ENCODE peak calls at places on chromosomes 3 and 15, in ten cellular contexts. One of them, this sample, is unnamed. For H3K27me3, the result is how much of the 10 kb centered on the place peaks cover.

GRCh38 chr3:11536132-11536935 is 107.4 kb downstream of the VGLL4 start:
- DNase-seq in Panc1: no peak
- DNase-seq in CD4-positive, CD25-positive, alpha-beta regulatory T cell: no peak
- DNase-seq in dorsolateral prefrontal cortex: no peak
- DNase-seq in ovary: no peak
- DNase-seq in right atrium auricular region: no peak
- DNase-seq in DND-41: no peak
- DNase-seq in psoas muscle: no peak
- DNase-seq in H7: peak
- DNase-seq in neural progenitor cell: no peak
- DNase-seq in this sample: peak

GRCh38 chr15:48946088-48946839 is 17.5 kb downstream of the SHC4 start:
- DNase-seq in Panc1: no peak
- DNase-seq in CD4-positive, CD25-positive, alpha-beta regulatory T cell: no peak
- DNase-seq in dorsolateral prefrontal cortex: no peak
- DNase-seq in ovary: no peak
- DNase-seq in right atrium auricular region: no peak
- DNase-seq in DND-41: no peak
- DNase-seq in psoas muscle: no peak
- DNase-seq in H7: no peak
- DNase-seq in neural progenitor cell: no peak
- DNase-seq in this sample: no peak

GRCh38 chr15:70936326-70936725 is 43.7 kb downstream of the LRRC49 start:
- DNase-seq in Panc1: no peak
- DNase-seq in CD4-positive, CD25-positive, alpha-beta regulatory T cell: no peak
- DNase-seq in dorsolateral prefrontal cortex: no peak
- DNase-seq in ovary: no peak
- DNase-seq in right atrium auricular region: no peak
- DNase-seq in DND-41: no peak
- DNase-seq in psoas muscle: no peak
- DNase-seq in H7: no peak
- DNase-seq in neural progenitor cell: no peak
- DNase-seq in this sample: no peak

GRCh38 chr3:32325957-32326356 is 65.7 kb upstream of the CMTM7 start:
- DNase-seq in Panc1: no peak
- DNase-seq in CD4-positive, CD25-positive, alpha-beta regulatory T cell: no peak
- DNase-seq in dorsolateral prefrontal cortex: no peak
- DNase-seq in ovary: no peak
- DNase-seq in right atrium auricular region: no peak
- DNase-seq in DND-41: no peak
- DNase-seq in psoas muscle: no peak
- DNase-seq in H7: no peak
- DNase-seq in neural progenitor cell: no peak
- DNase-seq in this sample: no peak

GRCh38 chr3:72993391-72993790 is 3.2 kb upstream of the PPP4R2 start:
- DNase-seq in Panc1: no peak
- DNase-seq in CD4-positive, CD25-positive, alpha-beta regulatory T cell: no peak
- DNase-seq in dorsolateral prefrontal cortex: no peak
- DNase-seq in ovary: no peak
- DNase-seq in right atrium auricular region: no peak
- DNase-seq in DND-41: no peak
- DNase-seq in psoas muscle: no peak
- DNase-seq in H7: peak
- DNase-seq in neural progenitor cell: no peak
- DNase-seq in this sample: no peak

GRCh38 chr15:79988448-79989117 is 17.6 kb upstream of the BCL2A1 start:
- DNase-seq in Panc1: no peak
- DNase-seq in CD4-positive, CD25-positive, alpha-beta regulatory T cell: no peak
- DNase-seq in dorsolateral prefrontal cortex: no peak
- DNase-seq in ovary: no peak
- DNase-seq in right atrium auricular region: peak
- DNase-seq in DND-41: no peak
- DNase-seq in psoas muscle: no peak
- DNase-seq in H7: no peak
- DNase-seq in neural progenitor cell: no peak
- DNase-seq in this sample: no peak

GRCh38 chr3:74614133-74614967 is at the start of gene CNTN3:
- DNase-seq in Panc1: no peak
- DNase-seq in CD4-positive, CD25-positive, alpha-beta regulatory T cell: no peak
- DNase-seq in dorsolateral prefrontal cortex: peak
- DNase-seq in ovary: no peak
- DNase-seq in right atrium auricular region: no peak
- DNase-seq in DND-41: no peak
- DNase-seq in psoas muscle: peak
- DNase-seq in H7: peak
- DNase-seq in neural progenitor cell: peak
- DNase-seq in this sample: peak

GRCh38 chr3:185767324-185767688 is 57.5 kb downstream of the IGF2BP2 start:
- DNase-seq in Panc1: no peak
- DNase-seq in CD4-positive, CD25-positive, alpha-beta regulatory T cell: no peak
- DNase-seq in dorsolateral prefrontal cortex: no peak
- DNase-seq in ovary: no peak
- DNase-seq in right atrium auricular region: no peak
- DNase-seq in DND-41: no peak
- DNase-seq in psoas muscle: no peak
- DNase-seq in H7: no peak
- DNase-seq in neural progenitor cell: no peak
- DNase-seq in this sample: no peak

DNA sequence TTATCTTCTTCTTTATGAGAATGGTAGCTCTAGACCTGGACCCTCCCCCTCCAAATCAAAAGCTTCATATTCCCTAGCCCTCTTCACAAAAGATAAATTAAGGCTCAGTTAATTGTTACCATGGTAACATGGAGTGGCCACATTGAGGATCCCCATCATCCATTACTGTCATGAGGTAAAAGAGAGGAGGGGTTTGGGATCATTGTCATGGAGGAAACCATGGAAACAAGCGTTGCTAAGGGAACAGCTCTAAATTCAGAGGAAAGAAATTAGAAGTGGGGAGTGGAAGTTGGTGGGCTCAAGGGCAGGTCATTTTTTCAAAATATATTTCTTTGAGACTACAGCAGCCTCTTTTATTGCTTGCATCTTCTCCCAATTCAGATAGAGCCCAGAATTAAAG is 11.8 kb upstream of the AEN start:
- DNase-seq in Panc1: no peak
- DNase-seq in CD4-positive, CD25-positive, alpha-beta regulatory T cell: no peak
- DNase-seq in dorsolateral prefrontal cortex: no peak
- DNase-seq in ovary: no peak
- DNase-seq in right atrium auricular region: no peak
- DNase-seq in DND-41: no peak
- DNase-seq in psoas muscle: no peak
- DNase-seq in H7: peak
- DNase-seq in neural progenitor cell: no peak
- DNase-seq in this sample: no peak
- H3K27me3 ChIP-seq in Panc1: under half
- H3K27me3 ChIP-seq in CD4-positive, CD25-positive, alpha-beta regulatory T cell: under half
- H3K27me3 ChIP-seq in dorsolateral prefrontal cortex: under half
- H3K27me3 ChIP-seq in ovary: under half
- H3K27me3 ChIP-seq in right atrium auricular region: under half
- H3K27me3 ChIP-seq in DND-41: under half
- H3K27me3 ChIP-seq in psoas muscle: under half
- H3K27me3 ChIP-seq in H7: under half
- H3K27me3 ChIP-seq in neural progenitor cell: half or more
- H3K27me3 ChIP-seq in this sample: under half

GRCh38 chr15:59999064-59999377 is 5.1 kb upstream of the FOXB1 start:
- DNase-seq in Panc1: no peak
- DNase-seq in CD4-positive, CD25-positive, alpha-beta regulatory T cell: no peak
- DNase-seq in dorsolateral prefrontal cortex: no peak
- DNase-seq in ovary: no peak
- DNase-seq in right atrium auricular region: no peak
- DNase-seq in DND-41: no peak
- DNase-seq in psoas muscle: no peak
- DNase-seq in H7: peak
- DNase-seq in neural progenitor cell: peak
- DNase-seq in this sample: no peak
- H3K27me3 ChIP-seq in Panc1: half or more
- H3K27me3 ChIP-seq in CD4-positive, CD25-positive, alpha-beta regulatory T cell: half or more
- H3K27me3 ChIP-seq in dorsolateral prefrontal cortex: half or more
- H3K27me3 ChIP-seq in ovary: under half
- H3K27me3 ChIP-seq in right atrium auricular region: half or more
- H3K27me3 ChIP-seq in DND-41: under half
- H3K27me3 ChIP-seq in psoas muscle: half or more
- H3K27me3 ChIP-seq in H7: under half
- H3K27me3 ChIP-seq in neural progenitor cell: half or more
- H3K27me3 ChIP-seq in this sample: half or more

GRCh38 chr3:128572644-128573105 is 77.9 kb downstream of the RPN1 start:
- DNase-seq in Panc1: no peak
- DNase-seq in CD4-positive, CD25-positive, alpha-beta regulatory T cell: no peak
- DNase-seq in dorsolateral prefrontal cortex: no peak
- DNase-seq in ovary: no peak
- DNase-seq in right atrium auricular region: no peak
- DNase-seq in DND-41: peak
- DNase-seq in psoas muscle: no peak
- DNase-seq in H7: peak
- DNase-seq in neural progenitor cell: peak
- DNase-seq in this sample: no peak

GRCh38 chr3:128573160-128573559 is 77.5 kb downstream of the RPN1 start:
- DNase-seq in Panc1: no peak
- DNase-seq in CD4-positive, CD25-positive, alpha-beta regulatory T cell: no peak
- DNase-seq in dorsolateral prefrontal cortex: no peak
- DNase-seq in ovary: no peak
- DNase-seq in right atrium auricular region: no peak
- DNase-seq in DND-41: no peak
- DNase-seq in psoas muscle: no peak
- DNase-seq in H7: no peak
- DNase-seq in neural progenitor cell: no peak
- DNase-seq in this sample: no peak

GRCh38 chr3:128572013-128572412 is 78.6 kb downstream of the RPN1 start:
- DNase-seq in Panc1: no peak
- DNase-seq in CD4-positive, CD25-positive, alpha-beta regulatory T cell: no peak
- DNase-seq in dorsolateral prefrontal cortex: no peak
- DNase-seq in ovary: no peak
- DNase-seq in right atrium auricular region: no peak
- DNase-seq in DND-41: no peak
- DNase-seq in psoas muscle: no peak
- DNase-seq in H7: no peak
- DNase-seq in neural progenitor cell: no peak
- DNase-seq in this sample: no peak

GRCh38 chr3:128575777-128576176 is 74.8 kb downstream of the RPN1 start:
- DNase-seq in Panc1: no peak
- DNase-seq in CD4-positive, CD25-positive, alpha-beta regulatory T cell: no peak
- DNase-seq in dorsolateral prefrontal cortex: no peak
- DNase-seq in ovary: no peak
- DNase-seq in right atrium auricular region: no peak
- DNase-seq in DND-41: no peak
- DNase-seq in psoas muscle: no peak
- DNase-seq in H7: no peak
- DNase-seq in neural progenitor cell: peak
- DNase-seq in this sample: no peak

DNA sequence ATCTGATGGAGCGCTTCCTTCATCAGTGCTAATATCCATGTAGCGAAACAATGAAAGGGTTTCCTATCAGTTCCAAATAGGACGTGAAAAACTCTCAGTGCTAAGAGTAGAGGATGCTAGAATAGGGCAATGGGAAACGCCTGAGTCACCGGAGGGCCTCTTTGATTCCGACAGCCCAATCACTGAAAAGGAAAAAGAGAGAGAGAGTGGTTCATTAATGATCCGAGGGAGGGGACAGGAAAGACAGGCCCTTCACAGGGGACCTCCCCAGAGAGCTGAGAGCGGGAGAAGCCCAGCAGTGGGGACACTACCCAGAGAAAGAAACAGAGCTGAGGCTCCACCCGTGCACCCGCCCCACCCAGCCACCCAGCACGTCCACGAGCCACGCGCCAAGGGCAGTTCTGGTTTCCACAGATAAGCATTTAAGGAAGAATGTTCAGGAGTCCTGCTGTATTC is 76.9 kb downstream of the RPN1 start:
- DNase-seq in Panc1: no peak
- DNase-seq in CD4-positive, CD25-positive, alpha-beta regulatory T cell: no peak
- DNase-seq in dorsolateral prefrontal cortex: no peak
- DNase-seq in ovary: no peak
- DNase-seq in right atrium auricular region: no peak
- DNase-seq in DND-41: no peak
- DNase-seq in psoas muscle: no peak
- DNase-seq in H7: no peak
- DNase-seq in neural progenitor cell: no peak
- DNase-seq in this sample: no peak
- H3K27me3 ChIP-seq in Panc1: under half
- H3K27me3 ChIP-seq in CD4-positive, CD25-positive, alpha-beta regulatory T cell: under half
- H3K27me3 ChIP-seq in dorsolateral prefrontal cortex: under half
- H3K27me3 ChIP-seq in ovary: under half
- H3K27me3 ChIP-seq in right atrium auricular region: under half
- H3K27me3 ChIP-seq in DND-41: under half
- H3K27me3 ChIP-seq in psoas muscle: under half
- H3K27me3 ChIP-seq in H7: under half
- H3K27me3 ChIP-seq in neural progenitor cell: under half
- H3K27me3 ChIP-seq in this sample: under half

GRCh38 chr3:184237772-184238171 is 8.4 kb downstream of the VWA5B2 start:
- DNase-seq in Panc1: no peak
- DNase-seq in CD4-positive, CD25-positive, alpha-beta regulatory T cell: no peak
- DNase-seq in dorsolateral prefrontal cortex: no peak
- DNase-seq in ovary: no peak
- DNase-seq in right atrium auricular region: no peak
- DNase-seq in DND-41: no peak
- DNase-seq in psoas muscle: no peak
- DNase-seq in H7: peak
- DNase-seq in neural progenitor cell: no peak
- DNase-seq in this sample: no peak

GRCh38 chr3:184238246-184238818 is 8.9 kb downstream of the VWA5B2 start:
- DNase-seq in Panc1: no peak
- DNase-seq in CD4-positive, CD25-positive, alpha-beta regulatory T cell: no peak
- DNase-seq in dorsolateral prefrontal cortex: no peak
- DNase-seq in ovary: no peak
- DNase-seq in right atrium auricular region: no peak
- DNase-seq in DND-41: no peak
- DNase-seq in psoas muscle: no peak
- DNase-seq in H7: peak
- DNase-seq in neural progenitor cell: no peak
- DNase-seq in this sample: no peak

GRCh38 chr3:184240384-184241140 is 8.2 kb downstream of the ALG3 start:
- DNase-seq in Panc1: no peak
- DNase-seq in CD4-positive, CD25-positive, alpha-beta regulatory T cell: no peak
- DNase-seq in dorsolateral prefrontal cortex: no peak
- DNase-seq in ovary: no peak
- DNase-seq in right atrium auricular region: no peak
- DNase-seq in DND-41: peak
- DNase-seq in psoas muscle: no peak
- DNase-seq in H7: peak
- DNase-seq in neural progenitor cell: peak
- DNase-seq in this sample: no peak

GRCh38 chr3:184239710-184240109 is 9.1 kb downstream of the ALG3 start:
- DNase-seq in Panc1: no peak
- DNase-seq in CD4-positive, CD25-positive, alpha-beta regulatory T cell: no peak
- DNase-seq in dorsolateral prefrontal cortex: no peak
- DNase-seq in ovary: no peak
- DNase-seq in right atrium auricular region: no peak
- DNase-seq in DND-41: no peak
- DNase-seq in psoas muscle: no peak
- DNase-seq in H7: no peak
- DNase-seq in neural progenitor cell: no peak
- DNase-seq in this sample: no peak

DNA sequence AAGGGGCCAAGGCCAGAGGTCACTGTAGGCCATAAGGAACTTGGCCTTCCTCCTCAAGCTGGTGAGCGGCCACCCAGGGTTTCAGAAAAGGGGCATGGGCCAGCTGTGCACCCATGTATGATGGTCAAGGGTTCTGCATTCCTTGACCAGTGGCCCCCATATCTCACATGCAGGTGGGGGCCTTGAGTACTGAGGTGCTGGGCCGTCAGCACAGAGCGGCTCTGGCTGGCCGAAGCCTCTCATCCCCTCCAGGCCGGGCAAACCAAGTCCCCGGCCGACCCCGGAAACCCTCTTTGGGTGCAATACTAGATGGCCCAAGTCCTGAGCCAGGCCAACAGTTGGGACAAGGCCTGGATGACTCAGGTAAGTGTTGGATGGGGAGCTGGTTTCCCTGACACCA is 9.5 kb downstream of the ALG3 start:
- DNase-seq in Panc1: no peak
- DNase-seq in CD4-positive, CD25-positive, alpha-beta regulatory T cell: no peak
- DNase-seq in dorsolateral prefrontal cortex: no peak
- DNase-seq in ovary: no peak
- DNase-seq in right atrium auricular region: no peak
- DNase-seq in DND-41: no peak
- DNase-seq in psoas muscle: no peak
- DNase-seq in H7: peak
- DNase-seq in neural progenitor cell: no peak
- DNase-seq in this sample: no peak
- H3K27me3 ChIP-seq in Panc1: under half
- H3K27me3 ChIP-seq in CD4-positive, CD25-positive, alpha-beta regulatory T cell: under half
- H3K27me3 ChIP-seq in dorsolateral prefrontal cortex: under half
- H3K27me3 ChIP-seq in ovary: under half
- H3K27me3 ChIP-seq in right atrium auricular region: under half
- H3K27me3 ChIP-seq in DND-41: under half
- H3K27me3 ChIP-seq in psoas muscle: under half
- H3K27me3 ChIP-seq in H7: under half
- H3K27me3 ChIP-seq in neural progenitor cell: under half
- H3K27me3 ChIP-seq in this sample: under half

This sample was measured in sigmoid colon.